ENCODE peak calls at places on chromosomes 7 and 10, in five cellular contexts. B is activated CD4-positive, alpha-beta T cell treated with anti-CD3 and anti-CD28 coated beads, Interleukin-2, amount 10 ng/mL, durations not matched to agents 7 days and 5 days; K is iPS-NIHi11; T is endothelial cell; N is GDM1. C is an unnamed sample.

GRCh38 chr7:111312966-111313365 is 222.0 kb downstream of the LRRN3 start:
- DNase-seq in B (no peak), K (no peak), T (no peak), N (no peak), C (no peak)

GRCh38 chr10:103278862-103279298 is 1.9 kb downstream of the INA start:
- DNase-seq in B (peak; percentile 65), K (peak; percentile 62), T (peak; percentile 69), N (no peak), C (no peak)

GRCh38 chr7:133275008-133275407 is 22.1 kb downstream of the EXOC4 start:
- DNase-seq in B (no peak), K (peak; percentile 20), T (no peak), N (no peak), C (no peak)

GRCh38 chr10:130352291-130352645 is 216.1 kb downstream of the GLRX3 start:
- DNase-seq in B (no peak), K (peak; percentile 62), T (no peak), N (no peak), C (no peak)

GRCh38 chr10:121574519-121575170 is 23.6 kb downstream of the FGFR2 start:
- DNase-seq in B (no peak), K (no peak), T (no peak), N (no peak), C (no peak)

GRCh38 chr7:146654048-146654447 is 537.4 kb downstream of the CNTNAP2 start:
- DNase-seq in B (no peak), K (peak; percentile 11), T (no peak), N (no peak), C (no peak)

GRCh38 chr7:141231018-141231792 is 157.3 kb downstream of the TMEM178B start:
- DNase-seq in B (no peak), K (peak; percentile 35), T (peak; percentile 45), N (no peak), C (no peak)

GRCh38 chr7:86916277-86916825 is 143.1 kb downstream of the ELAPOR2 start:
- DNase-seq in B (no peak), K (no peak), T (no peak), N (no peak), C (no peak)

GRCh38 chr10:100346765-100347567 is at the start of gene SCD:
- DNase-seq in B (peak; percentile 93), K (peak; percentile 98), T (peak; percentile 83), N (peak; percentile 90), C (peak; percentile 94)

GRCh38 chr10:28304032-28304571 is 1.2 kb upstream of the MPP7 start:
- DNase-seq in B (no peak), K (no peak), T (no peak), N (no peak), C (no peak)

GRCh38 chr10:79938728-79939380 is 10.1 kb downstream of the SFTPD start:
- DNase-seq in B (no peak), K (no peak), T (peak; percentile 22), N (peak; percentile 86), C (peak; percentile 77)

GRCh38 chr10:130036296-130037065 is 72.4 kb upstream of the EBF3 start:
- DNase-seq in B (no peak), K (no peak), T (no peak), N (no peak), C (no peak)

GRCh38 chr7:128197586-128197985 is 43.5 kb upstream of the LEP start:
- DNase-seq in B (no peak), K (no peak), T (no peak), N (no peak), C (no peak)

GRCh38 chr10:98331888-98332287 is 63.9 kb upstream of the LOXL4 start:
- DNase-seq in B (peak; percentile 15), K (peak; percentile 78), T (no peak), N (no peak), C (no peak)

GRCh38 chr10:21337171-21337792 is 188.2 kb downstream of the SKIDA1 start:
- DNase-seq in B (no peak), K (no peak), T (no peak), N (no peak), C (no peak)

GRCh38 chr7:147245274-147245673 is 1128.7 kb downstream of the CNTNAP2 start:
- DNase-seq in B (peak; percentile 39), K (peak; percentile 61), T (peak; percentile 47), N (peak; percentile 10), C (no peak)

GRCh38 chr10:36336315-36336714 is 694.2 kb upstream of the FZD8 start:
- DNase-seq in B (no peak), K (no peak), T (no peak), N (no peak), C (no peak)

GRCh38 chr7:82816272-82816671 is 346.4 kb downstream of the PCLO start:
- DNase-seq in B (no peak), K (peak; percentile 41), T (no peak), N (no peak), C (no peak)

GRCh38 chr7:55177068-55177530 is 158.3 kb downstream of the EGFR start:
- DNase-seq in B (no peak), K (no peak), T (no peak), N (no peak), C (no peak)

GRCh38 chr10:63644398-63645142 is 123.4 kb downstream of the REEP3 start:
- DNase-seq in B (no peak), K (no peak), T (no peak), N (no peak), C (no peak)

GRCh38 chr7:87505557-87506242 is 30.2 kb upstream of the ABCB4 start:
- DNase-seq in B (no peak), K (no peak), T (no peak), N (no peak), C (no peak)

GRCh38 chr7:99232082-99232770 is 24.3 kb upstream of the KPNA7 start:
- DNase-seq in B (no peak), K (no peak), T (no peak), N (no peak), C (no peak)

GRCh38 chr10:124290095-124290795 is 128.5 kb downstream of the OAT start:
- DNase-seq in B (no peak), K (no peak), T (no peak), N (no peak), C (no peak)

GRCh38 chr7:44665531-44666213 is 59.2 kb downstream of the OGDH start:
- DNase-seq in B (no peak), K (no peak), T (no peak), N (no peak), C (no peak)

GRCh38 chr10:78313636-78314035 is 280.0 kb downstream of the RPS24 start:
- DNase-seq in B (no peak), K (no peak), T (no peak), N (no peak), C (no peak)

GRCh38 chr10:90195288-90195840 is 494.0 kb downstream of the KIF20B start:
- DNase-seq in B (no peak), K (no peak), T (no peak), N (no peak), C (no peak)

GRCh38 chr7:137661634-137662033 is 185.1 kb downstream of the DGKI start:
- DNase-seq in B (no peak), K (peak; percentile 74), T (no peak), N (no peak), C (no peak)

GRCh38 chr7:151801782-151802468 is 75.0 kb downstream of the PRKAG2 start:
- DNase-seq in B (no peak), K (no peak), T (no peak), N (no peak), C (no peak)

GRCh38 chr7:36366649-36367560 is 22.8 kb upstream of the ANLN start:
- DNase-seq in B (peak; percentile 91), K (peak; percentile 95), T (peak; percentile 95), N (peak; percentile 84), C (peak; percentile 45)

GRCh38 chr10:68784476-68784875 is 42.9 kb upstream of the STOX1 start:
- DNase-seq in B (no peak), K (no peak), T (no peak), N (no peak), C (no peak)

GRCh38 chr10:20302033-20302432 is 485.8 kb downstream of the PLXDC2 start:
- DNase-seq in B (no peak), K (no peak), T (no peak), N (no peak), C (no peak)

GRCh38 chr7:150383710-150384397 is 4.7 kb downstream of the ZNF775 start:
- DNase-seq in B (no peak), K (peak; percentile 81), T (peak; percentile 54), N (no peak), C (no peak)

GRCh38 chr10:63521389-63522128 is at the start of gene REEP3:
- DNase-seq in B (peak; percentile 59), K (peak; percentile 86), T (peak; percentile 41), N (peak; percentile 72), C (peak; percentile 39)

GRCh38 chr7:95730493-95731280 is 41.7 kb upstream of the DYNC1I1 start:
- DNase-seq in B (no peak), K (no peak), T (no peak), N (no peak), C (no peak)

GRCh38 chr7:140671966-140672365 is 779 bp upstream of the ADCK2 start:
- DNase-seq in B (no peak), K (no peak), T (no peak), N (no peak), C (no peak)

GRCh38 chr7:64863021-64863420 is 40.1 kb upstream of the ZNF273 start:
- DNase-seq in B (no peak), K (no peak), T (no peak), N (no peak), C (no peak)

GRCh38 chr10:10684972-10685371 is 332.7 kb upstream of the CELF2 start:
- DNase-seq in B (no peak), K (no peak), T (no peak), N (no peak), C (no peak)

GRCh38 chr7:91164948-91165845 is 99.0 kb upstream of the FZD1 start:
- DNase-seq in B (no peak), K (no peak), T (no peak), N (no peak), C (no peak)

GRCh38 chr10:121596668-121597503 is 1.4 kb downstream of the FGFR2 start:
- DNase-seq in B (no peak), K (peak; percentile 66), T (peak; percentile 51), N (no peak), C (no peak)

C was measured in GF-D8.